ENCODE peak calls at places on chromosomes 5 and 9, in six cellular contexts. G, S, C, V, E and M are unnamed samples.

GRCh38 chr5:180259260-180259611 is 32.6 kb downstream of the MAPK9 start:
- DNase-seq in G (no peak), S (no peak), C (no peak), V (no peak), E (no peak), M (no peak)

GRCh38 chr9:133981589-133981957 is 10.6 kb downstream of the VAV2 start:
- DNase-seq in G (no peak), S (no peak), C (no peak), V (no peak), E (no peak), M (no peak)

GRCh38 chr5:96377597-96377996 is 55.5 kb downstream of the PCSK1 start:
- DNase-seq in G (no peak), S (no peak), C (no peak), V (no peak), E (no peak), M (no peak)

GRCh38 chr9:3447813-3448212 is 78.0 kb downstream of the RFX3 start:
- DNase-seq in G (no peak), S (no peak), C (no peak), V (no peak), E (no peak), M (no peak)

GRCh38 chr9:116566677-116567488 is 120.2 kb upstream of the TRIM32 start:
- DNase-seq in G (peak), S (no peak), C (no peak), V (no peak), E (no peak), M (no peak)

GRCh38 chr5:115637507-115637906 is 11.7 kb upstream of the TMED7 start:
- DNase-seq in G (no peak), S (no peak), C (no peak), V (no peak), E (no peak), M (no peak)

GRCh38 chr9:87667164-87667738 is 58.7 kb upstream of the CTSL start:
- DNase-seq in G (peak), S (no peak), C (no peak), V (no peak), E (no peak), M (no peak)

GRCh38 chr5:55338092-55338613 is 30.4 kb downstream of the MTREX start:
- DNase-seq in G (peak), S (no peak), C (no peak), V (no peak), E (no peak), M (no peak)

GRCh38 chr5:2627867-2628266 is 123.6 kb downstream of the IRX2 start:
- DNase-seq in G (no peak), S (no peak), C (no peak), V (no peak), E (no peak), M (no peak)

GRCh38 chr9:110886832-110887231 is 151.4 kb downstream of the LPAR1 start:
- DNase-seq in G (peak), S (no peak), C (no peak), V (no peak), E (no peak), M (no peak)

GRCh38 chr5:147101654-147102053 is 133.2 kb upstream of the STK32A start:
- DNase-seq in G (peak), S (no peak), C (no peak), V (no peak), E (no peak), M (no peak)

GRCh38 chr9:93960971-93961841 is 6.1 kb upstream of the BARX1 start:
- DNase-seq in G (no peak), S (no peak), C (no peak), V (no peak), E (no peak), M (no peak)

GRCh38 chr5:77129386-77129785 is 42.3 kb upstream of the ZBED3 start:
- DNase-seq in G (peak), S (no peak), C (no peak), V (no peak), E (no peak), M (peak)

GRCh38 chr9:24502548-24502947 is 43.1 kb downstream of the IZUMO3 start:
- DNase-seq in G (no peak), S (no peak), C (no peak), V (no peak), E (no peak), M (no peak)

GRCh38 chr9:133955821-133956411 is 36.2 kb downstream of the VAV2 start:
- DNase-seq in G (no peak), S (peak), C (no peak), V (no peak), E (peak), M (no peak)

GRCh38 chr9:69078581-69078980 is 43.0 kb downstream of the FXN start:
- DNase-seq in G (no peak), S (no peak), C (no peak), V (no peak), E (no peak), M (no peak)

GRCh38 chr5:72920690-72921089 is 35.2 kb upstream of the FCHO2 start:
- DNase-seq in G (peak), S (no peak), C (no peak), V (no peak), E (no peak), M (peak)

GRCh38 chr9:8726692-8727091 is 927.1 kb upstream of the DMAC1 start:
- DNase-seq in G (no peak), S (no peak), C (no peak), V (no peak), E (no peak), M (no peak)

GRCh38 chr9:90987566-90987965 is 185.9 kb downstream of the SYK start:
- DNase-seq in G (no peak), S (no peak), C (no peak), V (no peak), E (no peak), M (no peak)

GRCh38 chr9:99249619-99250018 is 27.5 kb downstream of the SEC61B start:
- DNase-seq in G (peak), S (no peak), C (no peak), V (no peak), E (no peak), M (no peak)

GRCh38 chr9:83622814-83623633 is at the start of gene IDNK:
- DNase-seq in G (peak), S (peak), C (peak), V (peak), E (peak), M (peak)

GRCh38 chr5:2068515-2068914 is 185.8 kb upstream of the IRX4 start:
- DNase-seq in G (no peak), S (no peak), C (no peak), V (no peak), E (no peak), M (no peak)

GRCh38 chr5:158754018-158754514 is 345.6 kb downstream of the EBF1 start:
- DNase-seq in G (peak), S (no peak), C (no peak), V (no peak), E (no peak), M (peak)

GRCh38 chr5:15013654-15014463 is 142.3 kb upstream of the ANKH start:
- DNase-seq in G (peak), S (no peak), C (peak), V (no peak), E (peak), M (peak)

GRCh38 chr5:89293849-89294248 is 410.9 kb upstream of the MEF2C start:
- DNase-seq in G (no peak), S (no peak), C (no peak), V (no peak), E (no peak), M (peak)